ENCODE peak calls at places on chromosomes 13 and 19, in five cellular contexts. One of them, this sample, is unnamed.
A peak's percentile ranks its signal among the peaks of the same experiment; 100 is the strongest.

GRCh38 chr19:33438987-33439781 is 65.7 kb downstream of the CEBPG start:
- DNase-seq in IMR-90: no peak
- DNase-seq in neuronal stem cell: no peak
- DNase-seq in H1: no peak
- DNase-seq in H9: no peak
- DNase-seq in this sample: no peak

GRCh38 chr13:79435549-79435948 is 29.5 kb upstream of the RBM26 start:
- DNase-seq in IMR-90: peak; percentile 68
- DNase-seq in neuronal stem cell: no peak
- DNase-seq in H1: no peak
- DNase-seq in H9: no peak
- DNase-seq in this sample: peak; percentile 61

GRCh38 chr13:80663788-80664187 is 322.9 kb upstream of the SPRY2 start:
- DNase-seq in IMR-90: no peak
- DNase-seq in neuronal stem cell: no peak
- DNase-seq in H1: no peak
- DNase-seq in H9: no peak
- DNase-seq in this sample: no peak

GRCh38 chr19:38228491-38229439 is 4.7 kb upstream of the DPF1 start:
- DNase-seq in IMR-90: no peak
- DNase-seq in neuronal stem cell: no peak
- DNase-seq in H1: no peak
- DNase-seq in H9: peak; percentile 64
- DNase-seq in this sample: no peak

GRCh38 chr19:3450796-3451411 is 29.4 kb downstream of the SMIM24 start:
- DNase-seq in IMR-90: peak; percentile 100
- DNase-seq in neuronal stem cell: no peak
- DNase-seq in H1: no peak
- DNase-seq in H9: no peak
- DNase-seq in this sample: peak; percentile 98

GRCh38 chr13:101917833-101918755 is 465.6 kb downstream of the ITGBL1 start:
- DNase-seq in IMR-90: no peak
- DNase-seq in neuronal stem cell: no peak
- DNase-seq in H1: no peak
- DNase-seq in H9: peak; percentile 47
- DNase-seq in this sample: no peak

GRCh38 chr13:49561064-49561410 is 24.3 kb downstream of the RCBTB1 start:
- DNase-seq in IMR-90: no peak
- DNase-seq in neuronal stem cell: no peak
- DNase-seq in H1: no peak
- DNase-seq in H9: no peak
- DNase-seq in this sample: no peak

GRCh38 chr13:25034173-25034572 is 61.8 kb upstream of the PABPC3 start:
- DNase-seq in IMR-90: no peak
- DNase-seq in neuronal stem cell: no peak
- DNase-seq in H1: no peak
- DNase-seq in H9: no peak
- DNase-seq in this sample: no peak

GRCh38 chr13:42612021-42612765 is 38.2 kb downstream of the TNFSF11 start:
- DNase-seq in IMR-90: no peak
- DNase-seq in neuronal stem cell: no peak
- DNase-seq in H1: no peak
- DNase-seq in H9: no peak
- DNase-seq in this sample: no peak

GRCh38 chr19:5804516-5805464 is at the start of gene NRTN:
- DNase-seq in IMR-90: no peak
- DNase-seq in neuronal stem cell: peak; percentile 50
- DNase-seq in H1: no peak
- DNase-seq in H9: peak; percentile 67
- DNase-seq in this sample: no peak

GRCh38 chr19:48330012-48330681 is 4.8 kb downstream of the EMP3 start:
- DNase-seq in IMR-90: no peak
- DNase-seq in neuronal stem cell: peak; percentile 79
- DNase-seq in H1: no peak
- DNase-seq in H9: peak; percentile 92
- DNase-seq in this sample: peak; percentile 88

GRCh38 chr13:83531022-83531421 is 351.3 kb downstream of the SLITRK1 start:
- DNase-seq in IMR-90: no peak
- DNase-seq in neuronal stem cell: no peak
- DNase-seq in H1: no peak
- DNase-seq in H9: no peak
- DNase-seq in this sample: no peak

GRCh38 chr19:27794444-27795042 is 1418.4 kb downstream of the UQCRFS1 start:
- DNase-seq in IMR-90: peak; percentile 47
- DNase-seq in neuronal stem cell: peak; percentile 3
- DNase-seq in H1: no peak
- DNase-seq in H9: peak; percentile 59
- DNase-seq in this sample: no peak

GRCh38 chr13:32940601-32941000 is 75.6 kb upstream of the KL start:
- DNase-seq in IMR-90: peak; percentile 56
- DNase-seq in neuronal stem cell: no peak
- DNase-seq in H1: no peak
- DNase-seq in H9: no peak
- DNase-seq in this sample: no peak

GRCh38 chr19:480016-480855 is 16.1 kb upstream of the MADCAM1 start:
- DNase-seq in IMR-90: no peak
- DNase-seq in neuronal stem cell: peak; percentile 59
- DNase-seq in H1: no peak
- DNase-seq in H9: peak; percentile 82
- DNase-seq in this sample: no peak

GRCh38 chr13:111361873-111362648 is 41.6 kb downstream of the TEX29 start:
- DNase-seq in IMR-90: no peak
- DNase-seq in neuronal stem cell: no peak
- DNase-seq in H1: no peak
- DNase-seq in H9: no peak
- DNase-seq in this sample: no peak

GRCh38 chr19:21022996-21023395 is 2.5 kb downstream of the ZNF430 start:
- DNase-seq in IMR-90: peak; percentile 66
- DNase-seq in neuronal stem cell: no peak
- DNase-seq in H1: no peak
- DNase-seq in H9: no peak
- DNase-seq in this sample: no peak
- H3K9ac ChIP-seq in IMR-90: no peak overlapping the region
- H3K9ac ChIP-seq in neuronal stem cell: no peak overlapping the region
- H3K9ac ChIP-seq in H1: no peak overlapping the region
- H3K9ac ChIP-seq in H9: no peak overlapping the region
- H3K9ac ChIP-seq in this sample: no peak overlapping the region

DNA sequence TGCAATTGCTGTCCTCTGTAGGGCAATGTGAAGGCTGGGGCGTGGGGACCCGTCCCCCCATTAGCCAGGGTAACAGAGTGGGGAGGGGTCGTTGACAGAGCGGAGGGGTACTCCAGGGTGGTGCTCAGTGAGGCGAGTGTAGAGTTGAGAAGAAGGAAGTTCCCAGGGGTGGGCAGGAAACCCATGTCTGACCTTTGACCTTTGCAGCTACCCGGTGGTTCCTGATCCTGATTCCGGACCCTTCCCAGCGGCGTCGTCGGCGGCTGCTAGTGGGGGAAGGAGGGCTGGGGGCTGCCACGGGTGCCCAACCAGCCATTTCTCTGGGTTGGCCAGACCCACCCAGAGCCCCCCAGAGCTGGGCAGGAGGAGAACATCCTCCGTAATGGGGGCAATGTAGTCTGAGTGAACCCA is 2.1 kb upstream of the PLVAP start:
- DNase-seq in IMR-90: no peak
- DNase-seq in neuronal stem cell: no peak
- DNase-seq in H1: no peak
- DNase-seq in H9: peak; percentile 44
- DNase-seq in this sample: no peak
- H4K91ac ChIP-seq in IMR-90: no peak overlapping the region
- H4K91ac ChIP-seq in neuronal stem cell: peak overlapping the region; percentile 53
- H4K91ac ChIP-seq in H1: no peak overlapping the region
- H4K91ac ChIP-seq in H9: no peak overlapping the region
- H4K91ac ChIP-seq in this sample: no peak overlapping the region

GRCh38 chr19:49398001-49398615 is 10.1 kb downstream of the KASH5 start:
- DNase-seq in IMR-90: no peak
- DNase-seq in neuronal stem cell: no peak
- DNase-seq in H1: no peak
- DNase-seq in H9: no peak
- DNase-seq in this sample: no peak
- H3K9ac ChIP-seq in IMR-90: no peak overlapping the region
- H3K9ac ChIP-seq in neuronal stem cell: no peak overlapping the region
- H3K9ac ChIP-seq in H1: no peak overlapping the region
- H3K9ac ChIP-seq in H9: no peak overlapping the region
- H3K9ac ChIP-seq in this sample: no peak overlapping the region

GRCh38 chr19:46426506-46427162 is 2.1 kb downstream of the PNMA8C start:
- DNase-seq in IMR-90: peak; percentile 68
- DNase-seq in neuronal stem cell: peak; percentile 88
- DNase-seq in H1: no peak
- DNase-seq in H9: peak; percentile 85
- DNase-seq in this sample: peak; percentile 37

GRCh38 chr19:46420056-46420455 is 6.7 kb upstream of the CCDC8 start:
- DNase-seq in IMR-90: no peak
- DNase-seq in neuronal stem cell: no peak
- DNase-seq in H1: no peak
- DNase-seq in H9: no peak
- DNase-seq in this sample: no peak

GRCh38 chr19:46422344-46422743 is 6.4 kb downstream of the PNMA8C start:
- DNase-seq in IMR-90: no peak
- DNase-seq in neuronal stem cell: no peak
- DNase-seq in H1: no peak
- DNase-seq in H9: no peak
- DNase-seq in this sample: no peak

GRCh38 chr19:46426035-46426505 is 2.7 kb downstream of the PNMA8C start:
- DNase-seq in IMR-90: no peak
- DNase-seq in neuronal stem cell: no peak
- DNase-seq in H1: no peak
- DNase-seq in H9: no peak
- DNase-seq in this sample: no peak

GRCh38 chr19:46423194-46423593 is 5.5 kb downstream of the PNMA8C start:
- DNase-seq in IMR-90: no peak
- DNase-seq in neuronal stem cell: no peak
- DNase-seq in H1: no peak
- DNase-seq in H9: no peak
- DNase-seq in this sample: no peak
- H4K91ac ChIP-seq in IMR-90: no peak overlapping the region
- H4K91ac ChIP-seq in neuronal stem cell: no peak overlapping the region
- H4K91ac ChIP-seq in H1: no peak overlapping the region
- H4K91ac ChIP-seq in H9: no peak overlapping the region
- H4K91ac ChIP-seq in this sample: no peak overlapping the region

This sample was measured in trophoblast cell.